ENCODE peak calls at places on chromosomes 16 and 17, in ten cellular contexts. O, P, M, Z, L, D, C, V, E and A are unnamed samples.

GRCh38 chr17:74177018-74177450 is 26.4 kb upstream of the RPL38 start:
- DNase-seq in V (no peak), E (no peak), C (peak; percentile 21), M (no peak), D (peak; percentile 70), L (no peak), P (no peak), O (no peak), Z (no peak), A (peak; percentile 25)

GRCh38 chr16:52470601-52471000 is 76.3 kb downstream of the TOX3 start:
- DNase-seq in C (no peak), V (no peak), M (no peak), O (no peak), L (no peak), D (no peak), Z (no peak), E (no peak), P (no peak), A (no peak)

GRCh38 chr17:41026668-41027471 is at the start of gene KRTAP1-5:
- DNase-seq in E (no peak), D (peak; percentile 34), V (no peak), M (no peak), C (no peak), Z (no peak), O (no peak), L (no peak), P (no peak), A (no peak)

GRCh38 chr17:8248751-8249607 is at the start of gene PFAS:
- DNase-seq in E (peak; percentile 98), C (peak; percentile 100), M (peak; percentile 96), Z (peak; percentile 97), O (peak; percentile 97), V (peak; percentile 98), L (peak; percentile 97), P (peak; percentile 98), D (peak; percentile 97), A (peak; percentile 93)

GRCh38 chr16:56355786-56356275 is 69.5 kb downstream of the AMFR start:
- DNase-seq in L (peak; percentile 6), O (no peak), M (peak; percentile 13), Z (no peak), V (no peak), E (peak; percentile 6), D (no peak), C (peak; percentile 73), P (no peak), A (no peak)

GRCh38 chr17:17417718-17418151 is 59.1 kb upstream of the MED9 start:
- DNase-seq in C (no peak), L (peak; percentile 50), P (no peak), O (no peak), E (no peak), Z (no peak), D (no peak), V (no peak), M (no peak), A (no peak)

GRCh38 chr17:77437017-77437416 is 296.2 kb downstream of the SEC14L1 start:
- DNase-seq in D (no peak), P (no peak), E (peak; percentile 24), Z (no peak), M (no peak), V (no peak), L (peak; percentile 42), O (no peak), C (peak; percentile 87), A (no peak)

GRCh38 chr16:83400234-83400633 is 407.5 kb upstream of the HSBP1 start:
- DNase-seq in M (no peak), P (no peak), D (peak; percentile 36), Z (peak; percentile 3), L (no peak), V (no peak), E (no peak), C (no peak), O (peak; percentile 35), A (no peak)

GRCh38 chr16:31476305-31477219 is 4.6 kb downstream of the TGFB1I1 start:
- DNase-seq in M (peak; percentile 32), L (peak; percentile 96), O (peak; percentile 52), V (peak; percentile 61), P (peak; percentile 94), E (peak; percentile 95), C (peak; percentile 96), Z (peak; percentile 60), D (no peak), A (no peak)

GRCh38 chr16:5349661-5350060 is 252.1 kb upstream of the EEF2KMT start:
- DNase-seq in D (no peak), Z (no peak), P (no peak), L (no peak), C (no peak), O (no peak), E (no peak), V (no peak), M (no peak), A (no peak)

GRCh38 chr17:81039854-81040758 is 5.2 kb downstream of the BAIAP2 start:
- DNase-seq in P (no peak), C (no peak), M (peak; percentile 50), O (no peak), V (no peak), Z (no peak), D (peak; percentile 72), L (no peak), E (no peak), A (peak; percentile 70)

GRCh38 chr17:81039096-81039495 is 4.1 kb downstream of the BAIAP2 start:
- DNase-seq in E (no peak), O (no peak), Z (no peak), C (peak; percentile 76), L (no peak), D (no peak), P (no peak), M (no peak), V (no peak), A (no peak)

GRCh38 chr17:81036128-81036891 is 1.4 kb downstream of the BAIAP2 start:
- DNase-seq in E (no peak), D (peak; percentile 54), C (peak; percentile 77), M (no peak), V (no peak), O (no peak), P (no peak), Z (no peak), L (no peak), A (no peak)

GRCh38 chr17:81037026-81037782 is 2.3 kb downstream of the BAIAP2 start:
- DNase-seq in C (peak; percentile 72), P (no peak), E (no peak), L (no peak), D (peak; percentile 91), V (no peak), O (no peak), Z (no peak), M (no peak), A (peak; percentile 44)

GRCh38 chr17:81037783-81038733 is 3.1 kb downstream of the BAIAP2 start:
- DNase-seq in E (no peak), L (no peak), M (no peak), C (no peak), D (no peak), Z (no peak), O (no peak), P (no peak), V (no peak), A (no peak)
- TF ChIP-seq CTCF in E (no peak), L (no peak), M (no peak), C (no peak), D (no peak), Z (no peak), O (no peak), P (no peak), V (no peak), A (peak; percentile 15)

GRCh38 chr17:5786510-5786875 is 202.2 kb upstream of the NLRP1 start:
- DNase-seq in L (no peak), E (no peak), P (no peak), V (no peak), D (no peak), O (no peak), M (no peak), C (no peak), Z (no peak), A (no peak)

GRCh38 chr17:5783851-5784250 is 199.5 kb upstream of the NLRP1 start:
- DNase-seq in D (peak; percentile 69), E (no peak), Z (no peak), C (no peak), O (no peak), L (no peak), V (no peak), P (no peak), M (no peak), A (no peak)

GRCh38 chr17:5784791-5785190 is 200.5 kb upstream of the NLRP1 start:
- DNase-seq in P (no peak), D (peak; percentile 57), M (no peak), O (no peak), Z (no peak), E (no peak), C (no peak), L (no peak), V (no peak), A (peak; percentile 26)

GRCh38 chr17:5785343-5785742 is 201.0 kb upstream of the NLRP1 start:
- DNase-seq in D (peak; percentile 74), O (no peak), P (no peak), M (no peak), L (no peak), V (peak; percentile 47), C (no peak), E (no peak), Z (no peak), A (peak; percentile 30)

DNA sequence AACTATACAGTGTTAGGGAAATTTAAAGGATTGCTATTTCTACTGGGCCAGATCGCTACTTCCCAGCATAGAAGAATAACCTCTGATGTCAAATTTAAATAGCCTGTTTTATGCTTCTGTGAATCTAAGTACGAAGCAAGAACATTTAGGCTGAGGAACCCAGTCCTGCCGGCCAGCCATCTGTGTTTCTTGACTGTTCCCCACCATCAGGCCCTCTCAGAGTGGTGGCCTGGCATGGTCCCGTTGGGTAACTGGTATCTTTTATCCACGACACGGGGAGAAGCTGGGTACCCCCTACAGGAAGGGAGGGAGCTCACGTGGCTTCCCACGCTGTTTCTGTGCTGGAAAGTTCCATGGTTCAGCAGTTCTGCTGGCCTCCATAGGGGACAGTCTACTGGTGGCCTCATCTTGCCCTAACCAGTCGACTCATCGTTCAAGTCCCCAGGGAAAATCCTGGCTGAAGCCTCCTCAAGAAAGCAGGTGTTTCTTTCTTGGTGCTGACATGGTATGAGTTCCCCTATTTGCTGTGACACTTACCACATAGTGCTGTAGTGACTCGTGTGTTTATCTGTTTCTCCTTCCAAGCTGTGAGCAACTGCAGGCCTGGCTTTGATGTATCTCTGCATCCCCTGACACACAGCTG is 201.7 kb upstream of the NLRP1 start:
- DNase-seq in V (peak; percentile 53), C (no peak), P (no peak), O (no peak), Z (no peak), E (no peak), D (peak; percentile 33), M (no peak), L (no peak), A (no peak)
- TF ChIP-seq CTCF in V (no peak), C (no peak), P (no peak), O (no peak), Z (no peak), E (no peak), D (no peak), M (no peak), L (no peak), A (no peak)

GRCh38 chr16:30082545-30083090 is 6.8 kb downstream of the PPP4C start:
- DNase-seq in L (no peak), V (no peak), O (no peak), D (no peak), M (no peak), P (no peak), Z (no peak), C (no peak), E (no peak), A (no peak)
- TF ChIP-seq CTCF in L (no peak), V (peak; percentile 22), O (peak; percentile 6), D (no peak), M (no peak), P (no peak), Z (no peak), C (no peak), E (no peak), A (no peak)

GRCh38 chr17:44124118-44124438 is 637 bp upstream of the HDAC5 start:
- DNase-seq in L (no peak), C (no peak), M (no peak), P (no peak), E (no peak), O (no peak), Z (no peak), V (no peak), D (no peak), A (no peak)
- TF ChIP-seq CTCF in L (peak; percentile 8), C (peak; percentile 2), M (no peak), P (no peak), E (no peak), O (no peak), Z (no peak), V (no peak), D (no peak), A (peak; percentile 13)